ENCODE peak calls at places on chromosomes 3 and 15, in eight cellular contexts. C, T, W, V, B, P, Z and X are unnamed samples.

GRCh38 chr3:38334656-38335055 is 11.9 kb upstream of the XYLB start:
- DNase-seq in C (no peak), T (no peak), W (no peak), V (no peak), B (peak; percentile 80), P (no peak), Z (no peak), X (no peak)

GRCh38 chr3:33006571-33007286 is 55.3 kb downstream of the CCR4 start:
- DNase-seq in C (no peak), T (no peak), W (no peak), V (no peak), B (no peak), P (no peak), Z (no peak), X (no peak)

GRCh38 chr3:24237971-24238767 is 256.5 kb downstream of the THRB start:
- DNase-seq in C (peak; percentile 29), T (peak; percentile 69), W (peak; percentile 59), V (no peak), B (no peak), P (peak; percentile 34), Z (no peak), X (no peak)

GRCh38 chr3:130901463-130902204 is 7.8 kb downstream of the ATP2C1 start:
- DNase-seq in C (no peak), T (no peak), W (no peak), V (no peak), B (no peak), P (no peak), Z (no peak), X (no peak)

GRCh38 chr15:40999190-40999589 is 45.9 kb downstream of the CHAC1 start:
- DNase-seq in C (no peak), T (no peak), W (no peak), V (no peak), B (no peak), P (no peak), Z (no peak), X (no peak)

GRCh38 chr15:60744826-60745225 is 265.9 kb upstream of the ICE2 start:
- DNase-seq in C (no peak), T (peak; percentile 22), W (no peak), V (no peak), B (no peak), P (no peak), Z (peak; percentile 62), X (peak; percentile 74)

GRCh38 chr3:71647751-71648150 is 64.2 kb upstream of the FOXP1 start:
- DNase-seq in C (peak; percentile 14), T (no peak), W (no peak), V (no peak), B (no peak), P (no peak), Z (no peak), X (no peak)

GRCh38 chr15:72319360-72319984 is 485 bp downstream of the CELF6 start:
- DNase-seq in C (peak; percentile 95), T (peak; percentile 60), W (peak; percentile 91), V (peak; percentile 43), B (peak; percentile 84), P (peak; percentile 83), Z (peak; percentile 76), X (peak; percentile 68)

GRCh38 chr3:61805510-61806080 is 244.2 kb downstream of the PTPRG start:
- DNase-seq in C (no peak), T (no peak), W (no peak), V (no peak), B (no peak), P (no peak), Z (no peak), X (no peak)

GRCh38 chr15:38225381-38225780 is 27.3 kb upstream of the SPRED1 start:
- DNase-seq in C (no peak), T (no peak), W (no peak), V (no peak), B (no peak), P (no peak), Z (no peak), X (no peak)

GRCh38 chr15:69881760-69882159 is 216.0 kb downstream of the TLE3 start:
- DNase-seq in C (no peak), T (no peak), W (no peak), V (no peak), B (no peak), P (no peak), Z (no peak), X (no peak)

GRCh38 chr3:128504533-128504915 is 11.5 kb upstream of the GATA2 start:
- DNase-seq in C (no peak), T (no peak), W (no peak), V (no peak), B (no peak), P (no peak), Z (no peak), X (peak; percentile 42)

GRCh38 chr15:70602834-70603560 is 160.4 kb downstream of the UACA start:
- DNase-seq in C (no peak), T (no peak), W (no peak), V (no peak), B (peak; percentile 57), P (no peak), Z (no peak), X (no peak)

GRCh38 chr15:46251873-46252272 is 617.0 kb downstream of the SQOR start:
- DNase-seq in C (no peak), T (no peak), W (no peak), V (no peak), B (no peak), P (no peak), Z (no peak), X (no peak)

GRCh38 chr15:88657326-88658069 is 18.7 kb downstream of the ISG20 start:
- DNase-seq in C (peak; percentile 93), T (no peak), W (peak; percentile 42), V (no peak), B (peak; percentile 92), P (peak; percentile 54), Z (no peak), X (peak; percentile 68)

GRCh38 chr15:74548236-74548635 is 7.2 kb downstream of the ARID3B start:
- DNase-seq in C (no peak), T (no peak), W (no peak), V (no peak), B (no peak), P (no peak), Z (no peak), X (no peak)

GRCh38 chr3:113844622-113845222 is 6.1 kb downstream of the GRAMD1C start:
- DNase-seq in C (peak; percentile 78), T (no peak), W (peak; percentile 39), V (no peak), B (no peak), P (no peak), Z (no peak), X (no peak)

GRCh38 chr15:76974456-76975083 is 20.4 kb upstream of the PSTPIP1 start:
- DNase-seq in C (no peak), T (no peak), W (no peak), V (no peak), B (no peak), P (no peak), Z (no peak), X (no peak)

GRCh38 chr15:59035157-59035556 is 47.7 kb downstream of the RNF111 start:
- DNase-seq in C (no peak), T (no peak), W (no peak), V (no peak), B (no peak), P (no peak), Z (no peak), X (no peak)

GRCh38 chr3:175914785-175915184 is 1055.7 kb downstream of the NAALADL2 start:
- DNase-seq in C (no peak), T (no peak), W (no peak), V (no peak), B (no peak), P (no peak), Z (no peak), X (no peak)

GRCh38 chr3:178267158-178267838 is 268.9 kb upstream of the KCNMB2 start:
- DNase-seq in C (peak; percentile 10), T (no peak), W (no peak), V (no peak), B (no peak), P (no peak), Z (no peak), X (no peak)

GRCh38 chr3:46998121-46998851 is 18.8 kb downstream of the NBEAL2 start:
- DNase-seq in C (peak; percentile 98), T (peak; percentile 78), W (peak; percentile 44), V (peak; percentile 50), B (no peak), P (peak; percentile 59), Z (peak; percentile 78), X (no peak)

GRCh38 chr3:50585919-50586762 is 16.8 kb downstream of the HEMK1 start:
- DNase-seq in C (peak; percentile 49), T (no peak), W (no peak), V (no peak), B (no peak), P (no peak), Z (no peak), X (no peak)

GRCh38 chr3:101970915-101971314 is 121.6 kb downstream of the NFKBIZ start:
- DNase-seq in C (no peak), T (no peak), W (no peak), V (no peak), B (no peak), P (no peak), Z (no peak), X (no peak)

GRCh38 chr3:138440137-138440536 is 5.7 kb downstream of the ESYT3 start:
- DNase-seq in C (peak; percentile 38), T (no peak), W (no peak), V (no peak), B (no peak), P (no peak), Z (peak; percentile 64), X (no peak)
- H3K4me1 ChIP-seq in C (peaks cover 42% of the 10 kb centered on the region), T (no peaks in the 10 kb centered on the region), W (peaks cover 19% of the 10 kb centered on the region), V (no peaks in the 10 kb centered on the region), B (peaks cover 12% of the 10 kb centered on the region), P (peaks cover 5% of the 10 kb centered on the region), Z (peaks cover 5% of the 10 kb centered on the region), X (peaks cover 64% of the 10 kb centered on the region)

GRCh38 chr3:29005862-29006261 is 275.0 kb upstream of the RBMS3 start:
- DNase-seq in C (no peak), T (no peak), W (no peak), V (no peak), B (no peak), P (no peak), Z (no peak), X (no peak)
- H3K4me3 ChIP-seq in C (no peak overlapping the region), T (no peak overlapping the region), W (no peak overlapping the region), V (no peak overlapping the region), B (no peak overlapping the region), P (no peak overlapping the region), Z (no peak overlapping the region), X (no peak overlapping the region)

DNA sequence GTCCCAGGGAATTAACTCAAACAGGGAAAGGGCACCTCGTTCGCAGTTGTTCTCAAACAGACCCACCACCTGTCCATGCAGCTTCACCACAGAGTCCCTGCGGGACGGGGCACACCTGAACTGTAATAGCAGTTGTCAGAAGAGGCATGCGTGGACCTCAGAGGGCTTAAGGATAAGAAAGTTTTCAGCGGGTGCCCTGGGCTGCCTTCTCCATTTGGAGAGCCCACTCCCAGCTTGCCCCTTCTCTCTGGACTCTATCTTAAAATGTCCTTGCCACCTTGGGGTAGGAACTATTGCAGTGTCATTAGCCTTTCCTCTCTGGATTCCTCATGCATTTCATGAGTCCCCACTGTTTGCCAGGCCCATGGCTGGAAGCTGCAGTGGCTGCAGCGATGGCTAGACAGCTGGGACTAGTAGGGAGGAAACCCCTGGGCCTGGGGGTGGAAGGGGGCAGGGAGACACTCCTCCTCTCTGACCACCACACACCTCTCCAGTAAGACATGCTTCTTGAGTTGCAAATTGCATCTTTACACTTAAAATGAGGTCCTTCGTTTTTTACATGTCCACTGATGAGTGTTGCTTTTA is 33.5 kb downstream of the PDIA5 start:
- DNase-seq in C (no peak), T (no peak), W (no peak), V (no peak), B (no peak), P (no peak), Z (no peak), X (no peak)
- H3K4me1 ChIP-seq in C (peaks cover 18% of the 10 kb centered on the region), T (no peaks in the 10 kb centered on the region), W (peaks cover 3% of the 10 kb centered on the region), V (no peaks in the 10 kb centered on the region), B (peaks cover 60% of the 10 kb centered on the region), P (peaks cover 31% of the 10 kb centered on the region), Z (peaks cover 38% of the 10 kb centered on the region), X (peaks cover 45% of the 10 kb centered on the region)

GRCh38 chr3:188584162-188584529 is 430.2 kb downstream of the LPP start:
- DNase-seq in C (peak; percentile 50), T (no peak), W (no peak), V (no peak), B (no peak), P (no peak), Z (no peak), X (peak; percentile 67)
- H3K4me3 ChIP-seq in C (no peak overlapping the region), T (no peak overlapping the region), W (no peak overlapping the region), V (no peak overlapping the region), B (no peak overlapping the region), P (no peak overlapping the region), Z (no peak overlapping the region), X (no peak overlapping the region)